ENCODE peak calls at places on chromosome 22, in four cellular contexts. One of them, this sample, is unnamed.

GRCh38 chr22:20507253-20508066 is at the start of gene MED15:
- DNase-seq in esophagus squamous epithelium: peak; percentile 57
- DNase-seq in GM12865: peak; percentile 94
- DNase-seq in fibroblast of lung: peak; percentile 85
- DNase-seq in this sample: peak; percentile 90

GRCh38 chr22:23012081-23012622 is 58.2 kb upstream of the GNAZ start:
- DNase-seq in esophagus squamous epithelium: no peak
- DNase-seq in GM12865: peak; percentile 59
- DNase-seq in fibroblast of lung: no peak
- DNase-seq in this sample: no peak

GRCh38 chr22:22748297-22748743 is 103.9 kb downstream of the GGTLC2 start:
- DNase-seq in esophagus squamous epithelium: no peak
- DNase-seq in GM12865: peak; percentile 42
- DNase-seq in fibroblast of lung: peak; percentile 65
- DNase-seq in this sample: peak; percentile 78

GRCh38 chr22:20099099-20099711 is 16.7 kb upstream of the RANBP1 start:
- DNase-seq in esophagus squamous epithelium: no peak
- DNase-seq in GM12865: no peak
- DNase-seq in fibroblast of lung: no peak
- DNase-seq in this sample: no peak

GRCh38 chr22:22770280-22770871 is 117.2 kb upstream of the IGLL5 start:
- DNase-seq in esophagus squamous epithelium: no peak
- DNase-seq in GM12865: peak; percentile 11
- DNase-seq in fibroblast of lung: peak; percentile 27
- DNase-seq in this sample: peak; percentile 50

GRCh38 chr22:35072939-35073338 is 7.0 kb downstream of the ISX start:
- DNase-seq in esophagus squamous epithelium: no peak
- DNase-seq in GM12865: no peak
- DNase-seq in fibroblast of lung: no peak
- DNase-seq in this sample: peak; percentile 5

GRCh38 chr22:29784451-29785361 is 17.5 kb downstream of the UQCR10 start:
- DNase-seq in esophagus squamous epithelium: no peak
- DNase-seq in GM12865: no peak
- DNase-seq in fibroblast of lung: peak; percentile 37
- DNase-seq in this sample: peak; percentile 28

GRCh38 chr22:38882480-38882879 is 10.5 kb upstream of the CBX6 start:
- DNase-seq in esophagus squamous epithelium: no peak
- DNase-seq in GM12865: no peak
- DNase-seq in fibroblast of lung: peak; percentile 74
- DNase-seq in this sample: no peak

GRCh38 chr22:33803371-33803770 is 116.9 kb downstream of the LARGE1 start:
- DNase-seq in esophagus squamous epithelium: no peak
- DNase-seq in GM12865: no peak
- DNase-seq in fibroblast of lung: peak; percentile 86
- DNase-seq in this sample: peak; percentile 95

GRCh38 chr22:32911526-32911925 is 110.0 kb downstream of the TIMP3 start:
- DNase-seq in esophagus squamous epithelium: no peak
- DNase-seq in GM12865: no peak
- DNase-seq in fibroblast of lung: peak; percentile 10
- DNase-seq in this sample: peak; percentile 61

GRCh38 chr22:27959335-27960090 is 40.5 kb upstream of the PITPNB start:
- DNase-seq in esophagus squamous epithelium: no peak
- DNase-seq in GM12865: no peak
- DNase-seq in fibroblast of lung: no peak
- DNase-seq in this sample: peak; percentile 15

GRCh38 chr22:27801197-27801615 is 350 bp downstream of the MN1 start:
- DNase-seq in esophagus squamous epithelium: no peak
- DNase-seq in GM12865: peak; percentile 10
- DNase-seq in fibroblast of lung: no peak
- DNase-seq in this sample: peak; percentile 59

GRCh38 chr22:31089101-31090100 is 8.3 kb downstream of the SMTN start:
- DNase-seq in esophagus squamous epithelium: no peak
- DNase-seq in GM12865: peak; percentile 58
- DNase-seq in fibroblast of lung: peak; percentile 62
- DNase-seq in this sample: peak; percentile 61

GRCh38 chr22:36385491-36386350 is 2.0 kb downstream of the MYH9 start:
- DNase-seq in esophagus squamous epithelium: no peak
- DNase-seq in GM12865: peak; percentile 76
- DNase-seq in fibroblast of lung: no peak
- DNase-seq in this sample: no peak

GRCh38 chr22:36775589-36775965 is 342 bp downstream of the IFT27 start:
- DNase-seq in esophagus squamous epithelium: no peak
- DNase-seq in GM12865: peak; percentile 43
- DNase-seq in fibroblast of lung: peak; percentile 5
- DNase-seq in this sample: peak; percentile 22

GRCh38 chr22:49148895-49149418 is 678.7 kb downstream of the BRD1 start:
- DNase-seq in esophagus squamous epithelium: no peak
- DNase-seq in GM12865: no peak
- DNase-seq in fibroblast of lung: no peak
- DNase-seq in this sample: no peak

GRCh38 chr22:22478450-22478849 is 30.1 kb downstream of the ZNF280B start:
- DNase-seq in esophagus squamous epithelium: no peak
- DNase-seq in GM12865: no peak
- DNase-seq in fibroblast of lung: no peak
- DNase-seq in this sample: peak; percentile 9

GRCh38 chr22:23709107-23709506 is 18.3 kb downstream of the RGL4 start:
- DNase-seq in esophagus squamous epithelium: no peak
- DNase-seq in GM12865: no peak
- DNase-seq in fibroblast of lung: no peak
- DNase-seq in this sample: peak; percentile 39

GRCh38 chr22:29994941-29995340 is 85.3 kb upstream of the HORMAD2 start:
- DNase-seq in esophagus squamous epithelium: no peak
- DNase-seq in GM12865: no peak
- DNase-seq in fibroblast of lung: peak; percentile 19
- DNase-seq in this sample: peak; percentile 76

GRCh38 chr22:48894064-48894671 is 933.5 kb downstream of the BRD1 start:
- DNase-seq in esophagus squamous epithelium: no peak
- DNase-seq in GM12865: no peak
- DNase-seq in fibroblast of lung: no peak
- DNase-seq in this sample: no peak

GRCh38 chr22:32518848-32519247 is 44.2 kb downstream of the FBXO7 start:
- DNase-seq in esophagus squamous epithelium: no peak
- DNase-seq in GM12865: peak; percentile 32
- DNase-seq in fibroblast of lung: no peak
- DNase-seq in this sample: no peak

GRCh38 chr22:22948651-22949611 is 61.3 kb downstream of the IGLL5 start:
- DNase-seq in esophagus squamous epithelium: no peak
- DNase-seq in GM12865: no peak
- DNase-seq in fibroblast of lung: peak; percentile 2
- DNase-seq in this sample: peak; percentile 39

GRCh38 chr22:32378703-32379272 is 21.1 kb downstream of the RFPL3 start:
- DNase-seq in esophagus squamous epithelium: no peak
- DNase-seq in GM12865: peak; percentile 34
- DNase-seq in fibroblast of lung: peak; percentile 8
- DNase-seq in this sample: peak; percentile 61

GRCh38 chr22:21861856-21862255 is 5.6 kb downstream of the MAPK1 start:
- DNase-seq in esophagus squamous epithelium: no peak
- DNase-seq in GM12865: no peak
- DNase-seq in fibroblast of lung: no peak
- DNase-seq in this sample: no peak

GRCh38 chr22:10778296-10778814 is 4749.6 kb upstream of the OR11H1 start:
- DNase-seq in esophagus squamous epithelium: no peak
- DNase-seq in GM12865: no peak
- DNase-seq in fibroblast of lung: no peak
- DNase-seq in this sample: no peak

GRCh38 chr22:27895600-27895999 is 23.5 kb downstream of the PITPNB start:
- DNase-seq in esophagus squamous epithelium: no peak
- DNase-seq in GM12865: peak; percentile 87
- DNase-seq in fibroblast of lung: no peak
- DNase-seq in this sample: no peak

GRCh38 chr22:29245626-29246385 is 22.0 kb downstream of the RHBDD3 start:
- DNase-seq in esophagus squamous epithelium: peak; percentile 10
- DNase-seq in GM12865: peak; percentile 79
- DNase-seq in fibroblast of lung: peak; percentile 70
- DNase-seq in this sample: peak; percentile 81

DNA sequence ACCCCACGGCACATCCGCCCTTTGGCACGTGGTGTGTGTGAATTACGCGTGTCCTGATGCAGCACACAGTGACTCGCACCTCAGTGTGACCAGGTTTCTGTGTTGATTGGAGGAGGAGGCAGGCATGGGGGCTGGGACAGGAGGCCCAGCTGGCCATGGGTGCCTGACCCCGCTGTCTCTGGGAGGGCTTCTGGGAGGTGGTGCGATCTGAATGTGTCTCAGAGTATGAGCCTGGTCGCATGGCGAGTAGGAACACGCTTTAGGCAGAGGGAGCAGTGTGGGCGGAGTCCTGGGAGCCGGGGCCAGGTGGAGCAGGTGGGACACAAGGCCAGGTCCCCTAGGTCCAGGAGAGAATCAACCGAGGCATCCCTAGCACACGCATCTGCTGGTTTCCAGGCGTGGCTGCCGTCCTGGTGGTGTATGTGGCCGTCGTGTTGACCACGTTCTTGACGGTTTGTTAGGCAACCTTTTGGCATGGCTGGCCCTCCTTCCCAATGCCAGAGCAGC is 5.7 kb downstream of the GRAMD4 start:
- DNase-seq in esophagus squamous epithelium: no peak
- DNase-seq in GM12865: no peak
- DNase-seq in fibroblast of lung: no peak
- DNase-seq in this sample: no peak
- TF ChIP-seq CTCF in esophagus squamous epithelium: no peak
- TF ChIP-seq CTCF in GM12865: no peak
- TF ChIP-seq CTCF in fibroblast of lung: no peak
- TF ChIP-seq CTCF in this sample: no peak

DNA sequence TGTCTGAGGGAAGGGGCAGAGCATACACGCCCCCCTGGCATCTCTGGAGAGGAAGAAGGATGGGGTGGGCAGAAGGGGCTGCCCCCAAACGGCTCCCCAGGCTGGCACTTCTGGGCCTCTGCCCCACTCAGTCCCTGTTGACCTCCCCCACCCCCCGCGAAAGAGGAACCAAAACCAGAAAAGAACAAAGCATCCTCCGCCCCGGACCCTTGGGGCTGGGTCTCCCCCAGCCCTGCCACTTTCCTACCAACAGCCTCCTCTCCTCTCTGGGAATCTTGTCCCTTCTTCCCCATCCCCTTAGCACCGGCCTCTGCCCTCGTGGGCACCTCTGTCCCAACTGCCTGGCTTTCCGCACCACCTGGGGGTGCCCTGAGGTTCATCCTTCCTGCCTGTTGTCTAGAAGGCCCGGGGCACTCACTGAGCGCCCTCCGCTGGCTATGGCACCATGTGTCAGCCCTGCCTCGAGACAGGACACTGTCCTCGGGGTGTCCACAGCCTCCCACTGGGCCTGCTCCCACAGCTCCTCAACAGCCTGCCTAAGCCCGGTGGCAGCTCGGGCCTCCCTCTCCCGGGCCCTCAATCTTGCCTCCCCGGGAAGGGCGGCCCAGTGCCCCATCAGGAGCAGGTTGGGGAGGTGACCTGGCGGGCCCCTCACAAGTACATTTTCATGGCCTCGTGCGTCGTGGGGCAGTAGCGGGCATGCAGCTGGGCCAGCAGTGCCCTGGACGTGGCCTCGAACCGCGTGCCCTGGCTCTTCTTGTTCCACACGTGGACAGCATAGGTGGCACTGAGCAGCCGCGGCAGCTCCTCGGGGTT is 28.2 kb downstream of the A4GALT start:
- DNase-seq in esophagus squamous epithelium: no peak
- DNase-seq in GM12865: peak; percentile 67
- DNase-seq in fibroblast of lung: no peak
- DNase-seq in this sample: no peak
- TF ChIP-seq CTCF in esophagus squamous epithelium: no peak
- TF ChIP-seq CTCF in GM12865: peak; percentile 45
- TF ChIP-seq CTCF in fibroblast of lung: no peak
- TF ChIP-seq CTCF in this sample: no peak

GRCh38 chr22:26756675-26757293 is 99.4 kb downstream of the MIAT start:
- DNase-seq in esophagus squamous epithelium: no peak
- DNase-seq in GM12865: peak; percentile 52
- DNase-seq in fibroblast of lung: peak; percentile 16
- DNase-seq in this sample: peak; percentile 48

GRCh38 chr22:26751217-26751616 is 93.8 kb downstream of the MIAT start:
- DNase-seq in esophagus squamous epithelium: no peak
- DNase-seq in GM12865: no peak
- DNase-seq in fibroblast of lung: no peak
- DNase-seq in this sample: peak; percentile 26

GRCh38 chr22:26757496-26757895 is 100.1 kb downstream of the MIAT start:
- DNase-seq in esophagus squamous epithelium: no peak
- DNase-seq in GM12865: no peak
- DNase-seq in fibroblast of lung: no peak
- DNase-seq in this sample: no peak

GRCh38 chr22:26748845-26749244 is 91.5 kb downstream of the MIAT start:
- DNase-seq in esophagus squamous epithelium: no peak
- DNase-seq in GM12865: no peak
- DNase-seq in fibroblast of lung: no peak
- DNase-seq in this sample: no peak

GRCh38 chr22:26753125-26753862 is 95.9 kb downstream of the MIAT start:
- DNase-seq in esophagus squamous epithelium: no peak
- DNase-seq in GM12865: no peak
- DNase-seq in fibroblast of lung: no peak
- DNase-seq in this sample: no peak
- TF ChIP-seq CTCF in esophagus squamous epithelium: no peak
- TF ChIP-seq CTCF in GM12865: no peak
- TF ChIP-seq CTCF in fibroblast of lung: no peak
- TF ChIP-seq CTCF in this sample: peak; percentile 32

GRCh38 chr22:39946571-39947407 is 13.4 kb upstream of the TMA7B start:
- DNase-seq in esophagus squamous epithelium: no peak
- DNase-seq in GM12865: peak; percentile 48
- DNase-seq in fibroblast of lung: no peak
- DNase-seq in this sample: no peak
- TF ChIP-seq CTCF in esophagus squamous epithelium: no peak
- TF ChIP-seq CTCF in GM12865: no peak
- TF ChIP-seq CTCF in fibroblast of lung: no peak
- TF ChIP-seq CTCF in this sample: no peak

GRCh38 chr22:37782340-37783168 is 25.2 kb upstream of the GCAT start:
- DNase-seq in esophagus squamous epithelium: no peak
- DNase-seq in GM12865: no peak
- DNase-seq in fibroblast of lung: no peak
- DNase-seq in this sample: no peak
- TF ChIP-seq CTCF in esophagus squamous epithelium: no peak
- TF ChIP-seq CTCF in GM12865: no peak
- TF ChIP-seq CTCF in fibroblast of lung: peak; percentile 2
- TF ChIP-seq CTCF in this sample: peak; percentile 23

GRCh38 chr22:50422046-50422445 is 52.8 kb downstream of the SBF1 start:
- DNase-seq in esophagus squamous epithelium: no peak
- DNase-seq in GM12865: no peak
- DNase-seq in fibroblast of lung: no peak
- DNase-seq in this sample: no peak
- TF ChIP-seq CTCF in esophagus squamous epithelium: no peak
- TF ChIP-seq CTCF in GM12865: no peak
- TF ChIP-seq CTCF in fibroblast of lung: no peak
- TF ChIP-seq CTCF in this sample: no peak

DNA sequence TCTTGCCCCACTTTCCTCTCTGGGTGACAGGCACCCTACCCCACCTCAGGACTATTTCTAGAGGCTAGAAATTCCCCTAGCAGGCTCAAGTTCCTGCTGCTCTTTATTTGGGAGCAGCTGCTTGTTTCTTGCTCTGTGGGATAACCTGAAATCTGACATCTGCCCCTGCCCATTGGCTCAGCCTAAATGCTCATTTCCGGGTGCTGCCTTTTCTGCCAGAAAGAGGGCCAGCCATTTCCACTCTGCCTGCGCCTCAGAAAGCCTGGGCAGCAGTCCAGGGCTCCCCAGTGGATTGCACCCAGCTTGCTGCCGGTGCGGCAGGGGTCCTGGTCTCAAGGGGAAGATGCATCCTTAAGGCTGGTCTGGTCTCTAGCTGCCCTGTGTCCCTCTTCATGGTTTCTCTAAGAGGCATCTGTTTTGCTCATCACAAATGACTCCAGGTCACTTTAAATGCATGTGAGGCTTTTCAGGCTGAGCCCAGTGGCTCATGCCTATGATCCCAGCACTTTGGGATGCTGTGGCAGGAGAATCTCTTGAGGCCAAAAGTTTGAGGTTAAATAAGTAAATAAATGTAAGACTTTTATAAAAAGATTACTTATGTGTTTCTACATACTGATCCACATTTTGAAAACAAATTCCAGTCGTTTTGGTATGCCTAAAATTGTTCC is 10.3 kb upstream of the PNPLA5 start:
- DNase-seq in esophagus squamous epithelium: no peak
- DNase-seq in GM12865: no peak
- DNase-seq in fibroblast of lung: peak; percentile 90
- DNase-seq in this sample: peak; percentile 84
- TF ChIP-seq CTCF in esophagus squamous epithelium: no peak
- TF ChIP-seq CTCF in GM12865: no peak
- TF ChIP-seq CTCF in fibroblast of lung: no peak
- TF ChIP-seq CTCF in this sample: no peak

This sample was measured in choroid plexus epithelial cell.